ENCODE peak calls at places on chromosomes 16 and 17, in five cellular contexts. One of them, this sample, is unnamed.

GRCh38 chr16:10114411-10114810 is 67.8 kb downstream of the GRIN2A start:
- DNase-seq in tibial nerve: no peak
- DNase-seq in transverse colon: no peak
- DNase-seq in A549: no peak
- DNase-seq in H9: no peak
- DNase-seq in this sample: no peak

GRCh38 chr16:26330654-26331053 is 638.9 kb downstream of the HS3ST4 start:
- DNase-seq in tibial nerve: no peak
- DNase-seq in transverse colon: no peak
- DNase-seq in A549: no peak
- DNase-seq in H9: no peak
- DNase-seq in this sample: no peak

GRCh38 chr16:89134269-89134668 is 37.3 kb upstream of the CDH15 start:
- DNase-seq in tibial nerve: no peak
- DNase-seq in transverse colon: no peak
- DNase-seq in A549: no peak
- DNase-seq in H9: no peak
- DNase-seq in this sample: no peak

GRCh38 chr17:83176272-83176955 is 97.0 kb downstream of the METRNL start:
- DNase-seq in tibial nerve: peak; percentile 5
- DNase-seq in transverse colon: no peak
- DNase-seq in A549: no peak
- DNase-seq in H9: no peak
- DNase-seq in this sample: no peak

GRCh38 chr17:28346746-28347246 is 10.5 kb downstream of the POLDIP2 start:
- DNase-seq in tibial nerve: no peak
- DNase-seq in transverse colon: no peak
- DNase-seq in A549: peak; percentile 48
- DNase-seq in H9: peak; percentile 49
- DNase-seq in this sample: peak; percentile 21

GRCh38 chr16:77807-78443 is at the start of gene MPG:
- DNase-seq in tibial nerve: peak; percentile 80
- DNase-seq in transverse colon: peak; percentile 90
- DNase-seq in A549: peak; percentile 77
- DNase-seq in H9: peak; percentile 79
- DNase-seq in this sample: peak; percentile 89

GRCh38 chr16:30491744-30492308 is 19.3 kb downstream of the ITGAL start:
- DNase-seq in tibial nerve: no peak
- DNase-seq in transverse colon: peak; percentile 24
- DNase-seq in A549: peak; percentile 80
- DNase-seq in H9: no peak
- DNase-seq in this sample: no peak

GRCh38 chr17:66944365-66945203 is 19.9 kb upstream of the CACNG4 start:
- DNase-seq in tibial nerve: no peak
- DNase-seq in transverse colon: no peak
- DNase-seq in A549: no peak
- DNase-seq in H9: peak; percentile 36
- DNase-seq in this sample: no peak

DNA sequence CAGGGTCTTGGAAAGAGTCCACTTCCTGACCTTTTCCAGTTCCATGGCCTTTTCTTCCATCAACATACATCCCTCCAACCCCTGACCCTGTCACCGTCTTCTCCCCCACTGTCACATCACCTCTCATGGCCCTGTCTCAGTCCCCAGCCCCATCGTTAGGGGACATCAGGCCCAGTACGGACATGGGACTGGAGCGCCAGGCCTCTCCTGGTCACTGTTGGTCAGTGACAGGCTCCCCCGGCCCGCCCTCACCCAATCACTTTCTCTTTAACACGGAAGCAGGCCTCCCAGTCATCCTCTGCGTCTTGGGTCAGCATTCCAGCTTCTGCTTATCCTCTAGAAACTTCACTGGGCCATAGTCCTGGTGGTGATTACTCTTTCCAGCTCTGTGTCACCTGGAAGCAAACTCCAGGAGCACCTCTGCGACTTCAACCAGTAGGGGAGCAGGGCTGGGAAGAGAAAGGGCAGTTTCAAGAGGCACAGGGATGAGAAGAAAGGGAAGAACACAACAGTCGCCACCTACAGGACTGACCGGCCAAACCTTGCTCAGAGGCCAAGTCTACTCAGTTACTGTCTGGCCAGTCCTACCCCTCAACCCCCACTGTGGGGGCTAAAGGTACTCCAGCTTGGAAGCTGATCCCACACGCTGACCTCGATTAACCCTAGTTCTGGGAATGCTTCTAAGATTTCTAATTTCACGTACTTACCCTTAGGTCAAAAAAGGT is 15.9 kb upstream of the ICAM2 start:
- DNase-seq in tibial nerve: no peak
- DNase-seq in transverse colon: no peak
- DNase-seq in A549: peak; percentile 46
- DNase-seq in H9: peak; percentile 92
- DNase-seq in this sample: peak; percentile 22
- TF ChIP-seq CTCF in tibial nerve: no peak
- TF ChIP-seq CTCF in transverse colon: no peak
- TF ChIP-seq CTCF in A549: peak; percentile 20
- TF ChIP-seq CTCF in H9: peak; percentile 70
- TF ChIP-seq CTCF in this sample: peak; percentile 24

DNA sequence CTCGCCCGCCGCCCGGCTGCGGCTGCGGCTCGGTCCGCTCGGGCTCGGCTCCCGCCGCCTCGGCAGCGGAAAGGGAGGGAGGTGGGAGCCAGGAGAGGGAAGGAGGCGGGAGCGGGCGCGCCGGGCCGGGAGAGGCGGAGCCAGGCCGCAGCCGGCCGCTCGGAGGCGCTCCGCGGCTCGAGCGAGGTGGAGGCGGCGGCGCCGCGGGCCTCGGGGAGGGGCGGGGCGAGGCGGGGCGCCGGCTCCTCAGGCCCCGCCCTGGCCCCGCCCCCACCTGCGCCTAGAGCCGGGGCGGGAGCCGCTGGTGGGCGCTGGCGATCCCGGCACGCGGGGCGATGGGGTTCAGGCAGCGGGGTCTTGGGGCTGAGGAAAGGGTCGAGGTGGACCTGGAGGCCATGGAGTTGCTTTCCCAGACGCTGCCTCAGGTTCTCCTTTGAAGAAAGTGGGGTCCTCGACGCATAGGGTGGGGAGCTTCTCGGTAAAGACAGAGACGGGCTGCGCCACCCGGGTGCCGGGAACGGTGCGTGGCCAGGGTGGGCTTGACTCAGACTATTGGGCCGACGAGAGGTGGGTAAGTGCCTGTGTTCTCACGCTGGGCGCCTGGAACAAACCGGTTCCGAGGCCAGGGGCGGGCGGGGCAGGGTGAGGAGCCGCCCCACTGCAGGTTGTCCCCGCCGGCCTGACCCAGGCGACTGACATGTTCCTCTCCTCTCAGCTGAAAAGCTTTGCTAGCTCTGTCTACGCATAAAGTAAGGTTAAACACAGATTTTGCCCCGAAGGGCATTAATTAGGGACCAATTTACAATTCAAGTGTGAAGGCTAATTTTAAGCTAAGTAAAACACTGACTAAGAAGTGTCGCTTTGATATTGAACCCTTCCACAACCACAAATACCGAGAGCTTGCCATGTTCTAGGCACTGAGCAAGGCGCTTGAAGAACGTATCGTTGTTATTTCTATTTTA is at the start of gene CMTM4:
- DNase-seq in tibial nerve: peak; percentile 74
- DNase-seq in transverse colon: peak; percentile 90
- DNase-seq in A549: peak; percentile 81
- DNase-seq in H9: peak; percentile 86
- DNase-seq in this sample: peak; percentile 97
- TF ChIP-seq CTCF in tibial nerve: peak; percentile 42
- TF ChIP-seq CTCF in transverse colon: no peak
- TF ChIP-seq CTCF in A549: peak; percentile 56
- TF ChIP-seq CTCF in H9: peak; percentile 34
- TF ChIP-seq CTCF in this sample: peak; percentile 42

GRCh38 chr17:44527102-44527501 is 23.9 kb upstream of the GPATCH8 start:
- DNase-seq in tibial nerve: no peak
- DNase-seq in transverse colon: no peak
- DNase-seq in A549: no peak
- DNase-seq in H9: no peak
- DNase-seq in this sample: no peak

GRCh38 chr17:44533533-44534246 is 23.6 kb upstream of the FZD2 start:
- DNase-seq in tibial nerve: peak; percentile 92
- DNase-seq in transverse colon: peak; percentile 89
- DNase-seq in A549: peak; percentile 93
- DNase-seq in H9: peak; percentile 97
- DNase-seq in this sample: peak; percentile 98

GRCh38 chr17:44531019-44531418 is 26.3 kb upstream of the FZD2 start:
- DNase-seq in tibial nerve: no peak
- DNase-seq in transverse colon: no peak
- DNase-seq in A549: no peak
- DNase-seq in H9: no peak
- DNase-seq in this sample: no peak

GRCh38 chr17:44527954-44528353 is 24.7 kb upstream of the GPATCH8 start:
- DNase-seq in tibial nerve: no peak
- DNase-seq in transverse colon: no peak
- DNase-seq in A549: no peak
- DNase-seq in H9: no peak
- DNase-seq in this sample: no peak

DNA sequence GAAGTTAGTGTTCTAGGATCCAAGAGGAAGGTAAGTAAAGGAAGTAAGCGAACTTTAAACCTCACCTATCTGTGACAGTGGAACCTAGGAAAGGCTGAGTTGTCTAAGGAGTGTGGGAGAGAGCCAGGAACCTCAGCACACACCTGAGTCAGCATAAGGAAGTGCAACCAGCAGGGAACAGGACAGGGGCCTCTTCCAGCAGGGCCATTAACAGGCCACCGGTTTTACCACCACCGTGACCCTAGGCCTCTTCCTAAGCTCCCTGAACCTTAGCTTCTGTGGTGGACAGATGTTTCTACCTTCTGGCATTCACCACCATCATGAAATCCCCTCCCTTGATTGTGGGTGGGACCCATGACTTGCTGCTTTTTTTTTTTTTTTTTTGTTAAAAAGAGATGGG is 26.7 kb upstream of the GPATCH8 start:
- DNase-seq in tibial nerve: no peak
- DNase-seq in transverse colon: no peak
- DNase-seq in A549: peak; percentile 40
- DNase-seq in H9: no peak
- DNase-seq in this sample: no peak
- TF ChIP-seq CTCF in tibial nerve: no peak
- TF ChIP-seq CTCF in transverse colon: no peak
- TF ChIP-seq CTCF in A549: no peak
- TF ChIP-seq CTCF in H9: no peak
- TF ChIP-seq CTCF in this sample: no peak

GRCh38 chr16:87733190-87733589 is 32.6 kb downstream of the KLHDC4 start:
- DNase-seq in tibial nerve: no peak
- DNase-seq in transverse colon: peak; percentile 17
- DNase-seq in A549: no peak
- DNase-seq in H9: no peak
- DNase-seq in this sample: no peak

GRCh38 chr16:87731607-87732006 is 34.2 kb downstream of the KLHDC4 start:
- DNase-seq in tibial nerve: no peak
- DNase-seq in transverse colon: no peak
- DNase-seq in A549: no peak
- DNase-seq in H9: no peak
- DNase-seq in this sample: no peak

GRCh38 chr16:87734644-87735043 is 31.1 kb downstream of the KLHDC4 start:
- DNase-seq in tibial nerve: no peak
- DNase-seq in transverse colon: no peak
- DNase-seq in A549: no peak
- DNase-seq in H9: no peak
- DNase-seq in this sample: no peak

GRCh38 chr16:87736003-87736382 is 29.8 kb downstream of the KLHDC4 start:
- DNase-seq in tibial nerve: no peak
- DNase-seq in transverse colon: no peak
- DNase-seq in A549: no peak
- DNase-seq in H9: no peak
- DNase-seq in this sample: no peak

GRCh38 chr16:87735270-87736002 is 30.4 kb downstream of the KLHDC4 start:
- DNase-seq in tibial nerve: no peak
- DNase-seq in transverse colon: no peak
- DNase-seq in A549: no peak
- DNase-seq in H9: no peak
- DNase-seq in this sample: no peak
- TF ChIP-seq CTCF in tibial nerve: no peak
- TF ChIP-seq CTCF in transverse colon: no peak
- TF ChIP-seq CTCF in A549: no peak
- TF ChIP-seq CTCF in H9: no peak
- TF ChIP-seq CTCF in this sample: no peak

GRCh38 chr17:21003007-21003621 is 39.7 kb downstream of the USP22 start:
- DNase-seq in tibial nerve: no peak
- DNase-seq in transverse colon: no peak
- DNase-seq in A549: no peak
- DNase-seq in H9: no peak
- DNase-seq in this sample: no peak
- TF ChIP-seq CTCF in tibial nerve: no peak
- TF ChIP-seq CTCF in transverse colon: no peak
- TF ChIP-seq CTCF in A549: no peak
- TF ChIP-seq CTCF in H9: no peak
- TF ChIP-seq CTCF in this sample: no peak

GRCh38 chr17:69528035-69528434 is 113.5 kb downstream of the MAP2K6 start:
- DNase-seq in tibial nerve: no peak
- DNase-seq in transverse colon: no peak
- DNase-seq in A549: no peak
- DNase-seq in H9: no peak
- DNase-seq in this sample: no peak

GRCh38 chr17:69523252-69523861 is 108.9 kb downstream of the MAP2K6 start:
- DNase-seq in tibial nerve: no peak
- DNase-seq in transverse colon: no peak
- DNase-seq in A549: peak; percentile 72
- DNase-seq in H9: peak; percentile 58
- DNase-seq in this sample: peak; percentile 58

GRCh38 chr17:69525920-69526841 is 111.7 kb downstream of the MAP2K6 start:
- DNase-seq in tibial nerve: no peak
- DNase-seq in transverse colon: peak; percentile 36
- DNase-seq in A549: peak; percentile 74
- DNase-seq in H9: peak; percentile 62
- DNase-seq in this sample: peak; percentile 55

GRCh38 chr17:69518951-69519350 is 104.5 kb downstream of the MAP2K6 start:
- DNase-seq in tibial nerve: no peak
- DNase-seq in transverse colon: no peak
- DNase-seq in A549: no peak
- DNase-seq in H9: no peak
- DNase-seq in this sample: no peak

DNA sequence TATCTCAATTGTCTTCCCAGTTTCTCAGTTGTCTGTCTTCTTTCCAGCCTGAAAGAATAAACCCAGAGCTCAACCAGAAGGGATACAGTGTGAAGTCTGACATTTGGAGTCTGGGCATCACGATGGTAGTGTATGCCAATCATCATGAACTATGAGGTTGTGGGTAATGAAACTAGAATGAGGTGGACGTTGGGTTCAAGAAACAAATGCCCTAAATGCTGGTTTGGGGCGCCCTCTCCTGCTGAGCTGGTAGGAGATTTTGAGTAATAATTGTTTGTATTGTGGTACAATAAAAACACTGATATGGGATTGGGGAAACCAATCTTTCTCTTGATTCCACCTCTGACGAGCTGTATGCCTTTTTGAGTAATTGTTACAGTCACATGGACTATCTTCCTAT is 110.4 kb downstream of the MAP2K6 start:
- DNase-seq in tibial nerve: no peak
- DNase-seq in transverse colon: no peak
- DNase-seq in A549: peak; percentile 17
- DNase-seq in H9: no peak
- DNase-seq in this sample: no peak
- TF ChIP-seq CTCF in tibial nerve: no peak
- TF ChIP-seq CTCF in transverse colon: no peak
- TF ChIP-seq CTCF in A549: peak; percentile 40
- TF ChIP-seq CTCF in H9: no peak
- TF ChIP-seq CTCF in this sample: no peak

This sample was measured in neural progenitor cell.